ENCODE peak calls at places on chromosomes 3 and 15, in five cellular contexts. One of them, this sample, is unnamed.

GRCh38 chr15:77974098-77974414 is 103.5 kb downstream of the TBC1D2B start:
- DNase-seq in GM18507: no peak
- DNase-seq in activated CD8-positive, alpha-beta memory T cell treated with anti-CD3 and anti-CD28 coated beads for 24 hours: no peak
- DNase-seq in NCI-H1105 treated with DMSO at 0.1 percent for 48 hours: no peak
- DNase-seq in NCI-H226: peak; percentile 76
- DNase-seq in this sample: no peak

GRCh38 chr3:6091262-6091661 is 769.7 kb upstream of the GRM7 start:
- DNase-seq in NCI-H226: no peak
- DNase-seq in activated CD8-positive, alpha-beta memory T cell treated with anti-CD3 and anti-CD28 coated beads for 24 hours: no peak
- DNase-seq in GM18507: no peak
- DNase-seq in NCI-H1105 treated with DMSO at 0.1 percent for 48 hours: no peak
- DNase-seq in this sample: no peak

GRCh38 chr3:191328963-191329653 is at the start of gene CCDC50:
- DNase-seq in NCI-H1105 treated with DMSO at 0.1 percent for 48 hours: peak; percentile 91
- DNase-seq in GM18507: peak; percentile 70
- DNase-seq in NCI-H226: peak; percentile 62
- DNase-seq in activated CD8-positive, alpha-beta memory T cell treated with anti-CD3 and anti-CD28 coated beads for 24 hours: peak; percentile 64
- DNase-seq in this sample: peak; percentile 98

GRCh38 chr15:77836116-77836798 is 203.5 kb upstream of the LINGO1 start:
- DNase-seq in NCI-H226: no peak
- DNase-seq in GM18507: peak; percentile 29
- DNase-seq in activated CD8-positive, alpha-beta memory T cell treated with anti-CD3 and anti-CD28 coated beads for 24 hours: no peak
- DNase-seq in NCI-H1105 treated with DMSO at 0.1 percent for 48 hours: no peak
- DNase-seq in this sample: peak; percentile 12

GRCh38 chr3:40574661-40575060 is 49.9 kb downstream of the ZNF621 start:
- DNase-seq in activated CD8-positive, alpha-beta memory T cell treated with anti-CD3 and anti-CD28 coated beads for 24 hours: no peak
- DNase-seq in NCI-H1105 treated with DMSO at 0.1 percent for 48 hours: no peak
- DNase-seq in NCI-H226: no peak
- DNase-seq in GM18507: no peak
- DNase-seq in this sample: peak; percentile 3

GRCh38 chr15:100959066-100960050 is 40.2 kb downstream of the LRRK1 start:
- DNase-seq in NCI-H1105 treated with DMSO at 0.1 percent for 48 hours: no peak
- DNase-seq in GM18507: no peak
- DNase-seq in activated CD8-positive, alpha-beta memory T cell treated with anti-CD3 and anti-CD28 coated beads for 24 hours: no peak
- DNase-seq in NCI-H226: peak; percentile 83
- DNase-seq in this sample: no peak

GRCh38 chr3:121970047-121970446 is 52.0 kb downstream of the ILDR1 start:
- DNase-seq in activated CD8-positive, alpha-beta memory T cell treated with anti-CD3 and anti-CD28 coated beads for 24 hours: no peak
- DNase-seq in GM18507: no peak
- DNase-seq in NCI-H226: no peak
- DNase-seq in NCI-H1105 treated with DMSO at 0.1 percent for 48 hours: no peak
- DNase-seq in this sample: no peak

GRCh38 chr15:59950603-59951388 is 53.3 kb upstream of the FOXB1 start:
- DNase-seq in NCI-H226: no peak
- DNase-seq in NCI-H1105 treated with DMSO at 0.1 percent for 48 hours: peak; percentile 41
- DNase-seq in GM18507: no peak
- DNase-seq in activated CD8-positive, alpha-beta memory T cell treated with anti-CD3 and anti-CD28 coated beads for 24 hours: no peak
- DNase-seq in this sample: peak; percentile 11

GRCh38 chr3:176430244-176430893 is 766.9 kb downstream of the TBL1XR1 start:
- DNase-seq in NCI-H1105 treated with DMSO at 0.1 percent for 48 hours: peak; percentile 91
- DNase-seq in GM18507: no peak
- DNase-seq in activated CD8-positive, alpha-beta memory T cell treated with anti-CD3 and anti-CD28 coated beads for 24 hours: no peak
- DNase-seq in NCI-H226: no peak
- DNase-seq in this sample: peak; percentile 80

GRCh38 chr15:89768071-89768500 is 8.0 kb upstream of the MESP2 start:
- DNase-seq in activated CD8-positive, alpha-beta memory T cell treated with anti-CD3 and anti-CD28 coated beads for 24 hours: no peak
- DNase-seq in NCI-H226: no peak
- DNase-seq in NCI-H1105 treated with DMSO at 0.1 percent for 48 hours: no peak
- DNase-seq in GM18507: no peak
- DNase-seq in this sample: no peak

GRCh38 chr3:52527039-52527731 is 6.5 kb downstream of the NT5DC2 start:
- DNase-seq in NCI-H226: no peak
- DNase-seq in GM18507: no peak
- DNase-seq in NCI-H1105 treated with DMSO at 0.1 percent for 48 hours: no peak
- DNase-seq in activated CD8-positive, alpha-beta memory T cell treated with anti-CD3 and anti-CD28 coated beads for 24 hours: no peak
- DNase-seq in this sample: no peak

GRCh38 chr15:32898414-32898813 is 180.6 kb downstream of the GREM1 start:
- DNase-seq in NCI-H226: no peak
- DNase-seq in GM18507: no peak
- DNase-seq in activated CD8-positive, alpha-beta memory T cell treated with anti-CD3 and anti-CD28 coated beads for 24 hours: no peak
- DNase-seq in NCI-H1105 treated with DMSO at 0.1 percent for 48 hours: no peak
- DNase-seq in this sample: no peak

GRCh38 chr3:52359116-52359855 is 43.2 kb downstream of the DNAH1 start:
- DNase-seq in NCI-H1105 treated with DMSO at 0.1 percent for 48 hours: no peak
- DNase-seq in GM18507: no peak
- DNase-seq in activated CD8-positive, alpha-beta memory T cell treated with anti-CD3 and anti-CD28 coated beads for 24 hours: no peak
- DNase-seq in NCI-H226: no peak
- DNase-seq in this sample: no peak

GRCh38 chr3:123590685-123591450 is 6.0 kb upstream of the HACD2 start:
- DNase-seq in NCI-H1105 treated with DMSO at 0.1 percent for 48 hours: no peak
- DNase-seq in NCI-H226: no peak
- DNase-seq in GM18507: no peak
- DNase-seq in activated CD8-positive, alpha-beta memory T cell treated with anti-CD3 and anti-CD28 coated beads for 24 hours: no peak
- DNase-seq in this sample: no peak

GRCh38 chr15:61025283-61025682 is 203.8 kb downstream of the RORA start:
- DNase-seq in NCI-H226: no peak
- DNase-seq in GM18507: no peak
- DNase-seq in activated CD8-positive, alpha-beta memory T cell treated with anti-CD3 and anti-CD28 coated beads for 24 hours: no peak
- DNase-seq in NCI-H1105 treated with DMSO at 0.1 percent for 48 hours: no peak
- DNase-seq in this sample: no peak

GRCh38 chr15:45181491-45182285 is 6.1 kb downstream of the SHF start:
- DNase-seq in GM18507: no peak
- DNase-seq in NCI-H1105 treated with DMSO at 0.1 percent for 48 hours: no peak
- DNase-seq in NCI-H226: no peak
- DNase-seq in activated CD8-positive, alpha-beta memory T cell treated with anti-CD3 and anti-CD28 coated beads for 24 hours: no peak
- DNase-seq in this sample: peak; percentile 2

GRCh38 chr3:194270627-194271458 is 80.3 kb downstream of the CPN2 start:
- DNase-seq in GM18507: no peak
- DNase-seq in NCI-H1105 treated with DMSO at 0.1 percent for 48 hours: no peak
- DNase-seq in NCI-H226: no peak
- DNase-seq in activated CD8-positive, alpha-beta memory T cell treated with anti-CD3 and anti-CD28 coated beads for 24 hours: no peak
- DNase-seq in this sample: no peak

GRCh38 chr3:58526124-58526957 is 10.6 kb downstream of the ACOX2 start:
- DNase-seq in GM18507: no peak
- DNase-seq in NCI-H226: peak; percentile 91
- DNase-seq in NCI-H1105 treated with DMSO at 0.1 percent for 48 hours: no peak
- DNase-seq in activated CD8-positive, alpha-beta memory T cell treated with anti-CD3 and anti-CD28 coated beads for 24 hours: no peak
- DNase-seq in this sample: no peak

GRCh38 chr15:35458176-35458856 is 87.6 kb downstream of the DPH6 start:
- DNase-seq in GM18507: no peak
- DNase-seq in activated CD8-positive, alpha-beta memory T cell treated with anti-CD3 and anti-CD28 coated beads for 24 hours: no peak
- DNase-seq in NCI-H1105 treated with DMSO at 0.1 percent for 48 hours: no peak
- DNase-seq in NCI-H226: no peak
- DNase-seq in this sample: no peak

GRCh38 chr15:41967506-41968206 is 4.7 kb downstream of the EHD4 start:
- DNase-seq in activated CD8-positive, alpha-beta memory T cell treated with anti-CD3 and anti-CD28 coated beads for 24 hours: peak; percentile 40
- DNase-seq in NCI-H1105 treated with DMSO at 0.1 percent for 48 hours: no peak
- DNase-seq in NCI-H226: no peak
- DNase-seq in GM18507: no peak
- DNase-seq in this sample: no peak

GRCh38 chr15:49032601-49033145 is 13.6 kb downstream of the SECISBP2L start:
- DNase-seq in activated CD8-positive, alpha-beta memory T cell treated with anti-CD3 and anti-CD28 coated beads for 24 hours: no peak
- DNase-seq in GM18507: no peak
- DNase-seq in NCI-H226: no peak
- DNase-seq in NCI-H1105 treated with DMSO at 0.1 percent for 48 hours: no peak
- DNase-seq in this sample: no peak

GRCh38 chr15:89790661-89791060 is 14.5 kb downstream of the MESP2 start:
- DNase-seq in NCI-H226: no peak
- DNase-seq in GM18507: no peak
- DNase-seq in activated CD8-positive, alpha-beta memory T cell treated with anti-CD3 and anti-CD28 coated beads for 24 hours: no peak
- DNase-seq in NCI-H1105 treated with DMSO at 0.1 percent for 48 hours: no peak
- DNase-seq in this sample: no peak

GRCh38 chr3:184539801-184540440 is 21.7 kb upstream of the EPHB3 start:
- DNase-seq in NCI-H226: no peak
- DNase-seq in GM18507: no peak
- DNase-seq in NCI-H1105 treated with DMSO at 0.1 percent for 48 hours: no peak
- DNase-seq in activated CD8-positive, alpha-beta memory T cell treated with anti-CD3 and anti-CD28 coated beads for 24 hours: peak; percentile 24
- DNase-seq in this sample: no peak

GRCh38 chr3:61288446-61288845 is 37.2 kb upstream of the FHIT start:
- DNase-seq in NCI-H226: no peak
- DNase-seq in activated CD8-positive, alpha-beta memory T cell treated with anti-CD3 and anti-CD28 coated beads for 24 hours: no peak
- DNase-seq in GM18507: no peak
- DNase-seq in NCI-H1105 treated with DMSO at 0.1 percent for 48 hours: no peak
- DNase-seq in this sample: no peak

GRCh38 chr3:12423918-12424634 is 60.2 kb upstream of the TSEN2 start:
- DNase-seq in activated CD8-positive, alpha-beta memory T cell treated with anti-CD3 and anti-CD28 coated beads for 24 hours: no peak
- DNase-seq in GM18507: no peak
- DNase-seq in NCI-H1105 treated with DMSO at 0.1 percent for 48 hours: no peak
- DNase-seq in NCI-H226: peak; percentile 65
- DNase-seq in this sample: no peak

GRCh38 chr3:130539005-130539404 is 22.0 kb downstream of the COL6A6 start:
- DNase-seq in GM18507: peak; percentile 3
- DNase-seq in NCI-H1105 treated with DMSO at 0.1 percent for 48 hours: peak; percentile 60
- DNase-seq in activated CD8-positive, alpha-beta memory T cell treated with anti-CD3 and anti-CD28 coated beads for 24 hours: peak; percentile 61
- DNase-seq in NCI-H226: peak; percentile 11
- DNase-seq in this sample: peak; percentile 39

GRCh38 chr15:41332788-41333527 is at the start of gene NUSAP1:
- DNase-seq in NCI-H1105 treated with DMSO at 0.1 percent for 48 hours: peak; percentile 59
- DNase-seq in NCI-H226: no peak
- DNase-seq in activated CD8-positive, alpha-beta memory T cell treated with anti-CD3 and anti-CD28 coated beads for 24 hours: no peak
- DNase-seq in GM18507: peak; percentile 30
- DNase-seq in this sample: peak; percentile 58

GRCh38 chr15:75712668-75713337 is at the start of gene CSPG4:
- DNase-seq in GM18507: no peak
- DNase-seq in NCI-H226: peak; percentile 32
- DNase-seq in NCI-H1105 treated with DMSO at 0.1 percent for 48 hours: peak; percentile 1
- DNase-seq in activated CD8-positive, alpha-beta memory T cell treated with anti-CD3 and anti-CD28 coated beads for 24 hours: no peak
- DNase-seq in this sample: peak; percentile 27

GRCh38 chr3:127680790-127681189 is 8.0 kb downstream of the ABTB1 start:
- DNase-seq in activated CD8-positive, alpha-beta memory T cell treated with anti-CD3 and anti-CD28 coated beads for 24 hours: peak; percentile 49
- DNase-seq in NCI-H226: no peak
- DNase-seq in NCI-H1105 treated with DMSO at 0.1 percent for 48 hours: no peak
- DNase-seq in GM18507: no peak
- DNase-seq in this sample: no peak

GRCh38 chr15:42728562-42728961 is 8.4 kb downstream of the CDAN1 start:
- DNase-seq in NCI-H226: no peak
- DNase-seq in GM18507: no peak
- DNase-seq in activated CD8-positive, alpha-beta memory T cell treated with anti-CD3 and anti-CD28 coated beads for 24 hours: no peak
- DNase-seq in NCI-H1105 treated with DMSO at 0.1 percent for 48 hours: no peak
- DNase-seq in this sample: no peak

GRCh38 chr3:47009225-47010049 is 30.0 kb downstream of the NBEAL2 start:
- DNase-seq in GM18507: peak; percentile 92
- DNase-seq in activated CD8-positive, alpha-beta memory T cell treated with anti-CD3 and anti-CD28 coated beads for 24 hours: peak; percentile 89
- DNase-seq in NCI-H226: peak; percentile 90
- DNase-seq in NCI-H1105 treated with DMSO at 0.1 percent for 48 hours: peak; percentile 83
- DNase-seq in this sample: peak; percentile 88

GRCh38 chr3:116291141-116291540 is 154.1 kb downstream of the LSAMP start:
- DNase-seq in NCI-H226: no peak
- DNase-seq in activated CD8-positive, alpha-beta memory T cell treated with anti-CD3 and anti-CD28 coated beads for 24 hours: no peak
- DNase-seq in NCI-H1105 treated with DMSO at 0.1 percent for 48 hours: no peak
- DNase-seq in GM18507: no peak
- DNase-seq in this sample: no peak

GRCh38 chr15:74490339-74490689 is 29.4 kb upstream of the UBL7 start:
- DNase-seq in activated CD8-positive, alpha-beta memory T cell treated with anti-CD3 and anti-CD28 coated beads for 24 hours: no peak
- DNase-seq in NCI-H1105 treated with DMSO at 0.1 percent for 48 hours: no peak
- DNase-seq in GM18507: no peak
- DNase-seq in NCI-H226: no peak
- DNase-seq in this sample: no peak

GRCh38 chr3:12906916-12907290 is 65.5 kb upstream of the RPL32 start:
- DNase-seq in NCI-H226: no peak
- DNase-seq in NCI-H1105 treated with DMSO at 0.1 percent for 48 hours: no peak
- DNase-seq in activated CD8-positive, alpha-beta memory T cell treated with anti-CD3 and anti-CD28 coated beads for 24 hours: no peak
- DNase-seq in GM18507: no peak
- DNase-seq in this sample: no peak